ENCODE peak calls at places on chromosomes 3 and 15, in eight cellular contexts. M is breast epithelium, D is ovary, K is astrocyte, Q is adrenal gland, A is BE2C, B is brain microvascular endothelial cell, U is body of pancreas. J is an unnamed sample.

GRCh38 chr3:96813820-96814580 is 394 bp upstream of the EPHA6 start:
- DNase-seq in K (peak; percentile 36), M (no peak), D (peak; percentile 70), U (peak; percentile 51), A (peak; percentile 80), Q (no peak), B (peak; percentile 4), J (peak; percentile 7)

GRCh38 chr3:36893137-36893557 is 51.7 kb downstream of the TRANK1 start:
- DNase-seq in M (no peak), D (no peak), U (no peak), B (peak; percentile 81), K (peak; percentile 82), A (no peak), Q (peak; percentile 43), J (peak; percentile 38)

GRCh38 chr15:86300371-86301106 is 220.9 kb downstream of the AGBL1 start:
- DNase-seq in B (no peak), U (no peak), M (no peak), Q (no peak), D (no peak), K (peak; percentile 51), A (no peak), J (no peak)

GRCh38 chr3:10292505-10293419 is at the start of gene GHRL:
- DNase-seq in D (no peak), B (peak; percentile 58), M (no peak), Q (no peak), K (no peak), U (no peak), A (no peak), J (no peak)

GRCh38 chr3:164196477-164196876 is 881.8 kb downstream of the SI start:
- DNase-seq in K (no peak), D (no peak), B (no peak), U (no peak), A (no peak), M (no peak), Q (no peak), J (no peak)

GRCh38 chr3:186705882-186706780 is 11.0 kb upstream of the KNG1 start:
- DNase-seq in M (no peak), D (no peak), K (no peak), U (no peak), B (no peak), A (no peak), Q (no peak), J (no peak)

GRCh38 chr15:32905481-32905880 is 187.7 kb downstream of the GREM1 start:
- DNase-seq in M (no peak), K (no peak), U (no peak), A (no peak), Q (no peak), B (no peak), D (no peak), J (no peak)

GRCh38 chr3:50336452-50337174 is 4.0 kb downstream of the RASSF1 start:
- DNase-seq in B (no peak), K (no peak), A (no peak), D (no peak), Q (no peak), U (no peak), M (no peak), J (no peak)

GRCh38 chr15:48592221-48592731 is 53.2 kb downstream of the FBN1 start:
- DNase-seq in K (peak; percentile 100), B (peak; percentile 97), A (no peak), D (no peak), U (no peak), Q (no peak), M (no peak), J (peak; percentile 37)

GRCh38 chr3:167882057-167882667 is 146.6 kb downstream of the SERPINI1 start:
- DNase-seq in M (no peak), K (peak; percentile 35), D (no peak), A (no peak), Q (no peak), B (peak; percentile 8), U (no peak), J (peak; percentile 4)

GRCh38 chr3:9747267-9747666 is 2.5 kb upstream of the OGG1 start:
- DNase-seq in Q (no peak), K (no peak), U (no peak), A (no peak), B (no peak), D (no peak), M (no peak), J (no peak)

GRCh38 chr15:41377978-41378377 is 24.3 kb downstream of the NDUFAF1 start:
- DNase-seq in U (no peak), A (no peak), B (no peak), M (no peak), Q (no peak), D (no peak), K (no peak), J (no peak)

GRCh38 chr15:31372635-31373091 is 46.0 kb downstream of the KLF13 start:
- DNase-seq in U (peak; percentile 53), M (no peak), D (no peak), A (peak; percentile 98), K (peak; percentile 50), B (peak; percentile 47), Q (peak; percentile 75), J (no peak)

GRCh38 chr3:147397911-147398809 is 8.2 kb downstream of the ZIC4 start:
- DNase-seq in B (no peak), D (no peak), U (no peak), A (no peak), M (no peak), K (no peak), Q (no peak), J (no peak)

GRCh38 chr3:10338591-10339369 is 17.9 kb upstream of the SEC13 start:
- DNase-seq in B (no peak), U (no peak), M (no peak), A (no peak), K (no peak), D (no peak), Q (no peak), J (no peak)

GRCh38 chr3:129160891-129161859 is at the start of gene ISY1:
- DNase-seq in U (peak; percentile 90), M (peak; percentile 81), D (peak; percentile 89), Q (peak; percentile 92), B (peak; percentile 90), A (peak; percentile 91), K (peak; percentile 92), J (peak; percentile 73)

GRCh38 chr3:77563012-77563411 is 523.1 kb downstream of the ROBO2 start:
- DNase-seq in D (no peak), M (no peak), B (no peak), K (no peak), Q (no peak), A (no peak), U (no peak), J (no peak)

GRCh38 chr3:165800970-165801369 is 36.3 kb downstream of the BCHE start:
- DNase-seq in A (no peak), D (no peak), Q (no peak), B (peak; percentile 2), U (no peak), M (no peak), K (peak; percentile 5), J (no peak)

GRCh38 chr15:29925227-29926082 is 103.2 kb upstream of the TJP1 start:
- DNase-seq in M (no peak), U (peak; percentile 61), Q (peak; percentile 72), K (peak; percentile 68), D (peak; percentile 56), B (peak; percentile 86), A (peak; percentile 82), J (peak; percentile 74)

GRCh38 chr3:154422694-154423093 is 7.3 kb downstream of the GPR149 start:
- DNase-seq in M (no peak), Q (no peak), B (no peak), A (no peak), U (no peak), D (no peak), K (no peak), J (no peak)

GRCh38 chr3:159765025-159765859 is 223.4 kb upstream of the IL12A start:
- DNase-seq in U (peak; percentile 26), B (peak; percentile 99), K (peak; percentile 99), A (peak; percentile 90), M (peak; percentile 93), Q (peak; percentile 52), D (peak; percentile 70), J (peak; percentile 92)

GRCh38 chr3:111577798-111578685 is 17.1 kb downstream of the ZBED2 start:
- DNase-seq in A (no peak), D (no peak), M (no peak), Q (no peak), B (peak; percentile 82), K (peak; percentile 76), U (no peak), J (no peak)

GRCh38 chr15:78570710-78571109 is 5.4 kb downstream of the CHRNA5 start:
- DNase-seq in Q (no peak), A (no peak), M (no peak), B (no peak), K (no peak), U (no peak), D (no peak), J (no peak)

DNA sequence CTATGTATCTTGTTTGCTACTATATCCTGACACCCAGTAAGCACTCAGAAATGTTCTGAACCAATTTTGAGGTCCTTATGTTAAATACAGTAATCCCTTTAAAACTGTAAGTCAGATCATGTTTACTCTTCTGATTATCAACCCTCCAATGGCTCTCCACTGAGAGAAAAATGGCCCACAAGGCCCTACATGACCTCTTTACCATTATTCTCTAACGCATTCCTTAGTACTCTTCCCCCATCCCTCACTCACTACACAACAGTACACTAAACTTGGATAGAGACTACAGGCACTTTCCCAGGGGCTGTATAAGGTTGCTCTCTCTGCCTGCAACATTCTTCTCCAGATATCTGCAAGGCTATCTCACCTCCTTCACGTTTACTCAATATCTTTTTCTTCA is 1.9 kb downstream of the TOPBP1 start:
- DNase-seq in K (no peak), Q (no peak), M (no peak), B (no peak), D (no peak), A (no peak), U (no peak), J (no peak)
- H3K4me3 ChIP-seq in K (no peak overlapping the region), Q (no peak overlapping the region), M (no peak overlapping the region), B (no peak overlapping the region), D (no peak overlapping the region), A (peak overlapping the region; percentile 98), U (no peak overlapping the region), J (no peak overlapping the region)

GRCh38 chr3:194352631-194353290 is 1.6 kb upstream of the CPN2 start:
- DNase-seq in B (no peak), M (no peak), K (no peak), D (no peak), A (no peak), Q (no peak), U (no peak), J (no peak)
- TF ChIP-seq CTCF in B (no peak), M (no peak), K (no peak), D (no peak), A (no peak), Q (no peak), U (no peak), J (no peak)

DNA sequence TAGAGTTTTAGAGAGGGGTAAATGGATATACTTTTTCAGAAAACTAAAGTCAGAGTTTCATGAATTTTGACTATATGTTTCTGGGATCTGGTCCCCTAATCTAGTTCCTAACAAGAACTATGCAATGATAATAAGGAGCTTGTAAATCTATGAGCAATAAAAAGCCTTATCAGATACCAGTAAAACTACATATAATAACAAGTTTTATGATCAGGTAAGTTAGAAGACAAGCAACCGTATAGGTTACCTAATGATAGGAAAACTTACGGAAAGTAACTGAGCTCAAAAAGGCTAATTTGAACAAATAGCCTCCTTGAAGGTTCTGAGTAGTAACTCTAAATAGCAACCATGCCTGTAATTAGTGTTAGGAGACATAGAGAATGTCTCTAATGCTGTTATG is 21.0 kb downstream of the MIX23 start:
- DNase-seq in D (no peak), Q (no peak), U (no peak), M (no peak), A (no peak), B (no peak), K (no peak), J (no peak)
- H3K36me3 ChIP-seq in D (no peaks in the 10 kb centered on the region), Q (no peaks in the 10 kb centered on the region), U (no peaks in the 10 kb centered on the region), M (no peaks in the 10 kb centered on the region), A (peaks cover 34% of the 10 kb centered on the region), B (peaks cover 5% of the 10 kb centered on the region), K (peaks cover 6% of the 10 kb centered on the region), J (peaks cover 2% of the 10 kb centered on the region)

GRCh38 chr3:149576071-149576564 is 81.7 kb downstream of the WWTR1 start:
- DNase-seq in K (peak; percentile 99), B (peak; percentile 92), Q (no peak), A (peak; percentile 29), U (no peak), M (no peak), D (peak; percentile 69), J (peak; percentile 85)
- H3K4me3 ChIP-seq in K (peak overlapping the region; percentile 41), B (no peak overlapping the region), Q (no peak overlapping the region), A (no peak overlapping the region), U (no peak overlapping the region), M (peak overlapping the region; percentile 44), D (no peak overlapping the region), J (no peak overlapping the region)

J was measured in kidney epithelial cell.